ENCODE peak calls at places on chromosome 13, in seven cellular contexts. H is NCI-H1092, I is KG1, X is T-helper 9 cell, N is WTC11, V is brain microvascular endothelial cell, C is germinal center. B is an unnamed sample.

GRCh38 chr13:37914781-37915391 is 45.3 kb upstream of the TRPC4 start:
- DNase-seq in V (peak), C (no peak), H (no peak), N (no peak), X (no peak), I (no peak), B (no peak)

GRCh38 chr13:50617134-50617721 is 226.3 kb downstream of the DLEU7 start:
- DNase-seq in I (no peak), X (no peak), H (no peak), C (no peak), N (no peak), V (peak), B (no peak)

GRCh38 chr13:76014618-76015315 is 378.6 kb downstream of the LMO7 start:
- DNase-seq in N (no peak), C (no peak), I (no peak), X (no peak), V (peak), H (no peak), B (no peak)

GRCh38 chr13:40986328-40986856 is 32.7 kb downstream of the ELF1 start:
- DNase-seq in H (no peak), V (no peak), I (no peak), N (no peak), C (no peak), X (no peak), B (no peak)

GRCh38 chr13:102726430-102726829 is 31.6 kb upstream of the METTL21C start:
- DNase-seq in X (no peak), C (no peak), N (no peak), V (no peak), H (no peak), I (no peak), B (no peak)

GRCh38 chr13:29713841-29714240 is 118.4 kb upstream of the SLC7A1 start:
- DNase-seq in N (no peak), X (no peak), C (peak), I (no peak), V (peak), H (no peak), B (no peak)

GRCh38 chr13:91185294-91185863 is 162.1 kb upstream of the MIR17HG start:
- DNase-seq in C (no peak), I (no peak), X (no peak), H (no peak), V (peak), N (no peak), B (no peak)

GRCh38 chr13:37386276-37386675 is 212.3 kb downstream of the POSTN start:
- DNase-seq in N (no peak), C (no peak), V (no peak), I (no peak), X (no peak), H (no peak), B (no peak)

GRCh38 chr13:51674276-51674675 is 90.0 kb downstream of the WDFY2 start:
- DNase-seq in N (peak), C (no peak), H (no peak), I (no peak), V (no peak), X (no peak), B (no peak)

GRCh38 chr13:94433055-94433947 is 46.2 kb downstream of the DCT start:
- DNase-seq in X (no peak), C (peak), V (no peak), H (peak), I (no peak), N (peak), B (no peak)

GRCh38 chr13:99371956-99372355 is 64.8 kb upstream of the GPR183 start:
- DNase-seq in C (no peak), V (no peak), H (no peak), I (no peak), X (peak), N (no peak), B (no peak)

GRCh38 chr13:30739646-30740642 is 4.6 kb downstream of the ALOX5AP start:
- DNase-seq in N (no peak), I (peak), V (peak), H (no peak), C (no peak), X (peak), B (no peak)

GRCh38 chr13:23175920-23176319 is 4.9 kb upstream of the SGCG start:
- DNase-seq in X (no peak), H (no peak), I (no peak), N (no peak), C (no peak), V (no peak), B (no peak)

GRCh38 chr13:26497991-26498423 is 59.5 kb upstream of the WASF3 start:
- DNase-seq in I (no peak), N (no peak), H (no peak), C (no peak), V (peak), X (no peak), B (no peak)

GRCh38 chr13:109725297-109725696 is 61.1 kb downstream of the IRS2 start:
- DNase-seq in V (no peak), N (no peak), I (no peak), C (no peak), X (no peak), H (no peak), B (no peak)

GRCh38 chr13:102470283-102470920 is 68.6 kb upstream of the FGF14 start:
- DNase-seq in V (no peak), H (no peak), C (no peak), N (no peak), I (peak), X (no peak), B (no peak)

GRCh38 chr13:77113496-77113895 is 86.5 kb upstream of the FBXL3 start:
- DNase-seq in I (no peak), H (no peak), N (no peak), V (no peak), C (no peak), X (no peak), B (no peak)

GRCh38 chr13:74290324-74290773 is 156.1 kb upstream of the KLF12 start:
- DNase-seq in X (no peak), I (no peak), V (peak), N (peak), H (peak), C (peak), B (no peak)

GRCh38 chr13:107138987-107139386 is 571.0 kb upstream of the ARGLU1 start:
- DNase-seq in C (no peak), V (no peak), X (no peak), I (no peak), H (no peak), N (no peak), B (no peak)

GRCh38 chr13:59103004-59103768 is 1060.5 kb downstream of the DIAPH3 start:
- DNase-seq in X (no peak), H (peak), N (no peak), I (no peak), C (no peak), V (no peak), B (no peak)

GRCh38 chr13:34913040-34913439 is 29.0 kb upstream of the NBEA start:
- DNase-seq in V (peak), N (peak), C (no peak), X (no peak), I (no peak), H (no peak), B (no peak)

GRCh38 chr13:22589880-22590279 is 590.9 kb upstream of the SGCG start:
- DNase-seq in X (no peak), C (no peak), N (no peak), H (no peak), V (no peak), I (no peak), B (no peak)

B was measured in activated CD4-positive, CD25-positive, alpha-beta regulatory T cell treated with anti-CD3 and anti-CD28 coated beads, Interleukin-2, amount 50 U/mL, for 72 hours.